ENCODE peak calls at places on chromosomes 3 and 15, in four cellular contexts. One of them, this sample, is unnamed.
A peak's percentile ranks its signal among the peaks of the same experiment; 100 is the strongest.

GRCh38 chr3:104362319-104362718 is 1004.4 kb upstream of the ALCAM start:
- DNase-seq in GM12878: no peak
- DNase-seq in HepG2: no peak
- DNase-seq in K562: no peak
- DNase-seq in this sample: no peak

GRCh38 chr3:52842424-52842823 is 7.6 kb upstream of the MUSTN1 start:
- DNase-seq in HepG2: no peak
- DNase-seq in K562: no peak
- DNase-seq in GM12878: no peak
- DNase-seq in this sample: no peak

GRCh38 chr3:74079961-74080562 is 455.3 kb upstream of the PDZRN3 start:
- DNase-seq in GM12878: no peak
- DNase-seq in K562: no peak
- DNase-seq in HepG2: no peak
- DNase-seq in this sample: no peak

GRCh38 chr15:52440414-52440813 is 88.3 kb downstream of the MYO5A start:
- DNase-seq in HepG2: peak; percentile 9
- DNase-seq in GM12878: no peak
- DNase-seq in K562: no peak
- DNase-seq in this sample: no peak

GRCh38 chr3:165464736-165465135 is 268.6 kb upstream of the SLITRK3 start:
- DNase-seq in GM12878: no peak
- DNase-seq in HepG2: no peak
- DNase-seq in K562: no peak
- DNase-seq in this sample: no peak

GRCh38 chr15:74433592-74434259 is at the start of gene SEMA7A:
- DNase-seq in HepG2: peak; percentile 64
- DNase-seq in K562: peak; percentile 97
- DNase-seq in GM12878: peak; percentile 57
- DNase-seq in this sample: peak; percentile 81

GRCh38 chr15:48590704-48591103 is 54.8 kb downstream of the FBN1 start:
- DNase-seq in HepG2: no peak
- DNase-seq in K562: peak; percentile 36
- DNase-seq in GM12878: no peak
- DNase-seq in this sample: no peak

GRCh38 chr15:63908986-63909385 is 75.2 kb upstream of the HERC1 start:
- DNase-seq in K562: no peak
- DNase-seq in GM12878: no peak
- DNase-seq in HepG2: no peak
- DNase-seq in this sample: no peak

GRCh38 chr15:32824777-32825176 is 107.0 kb downstream of the GREM1 start:
- DNase-seq in K562: no peak
- DNase-seq in GM12878: no peak
- DNase-seq in HepG2: peak; percentile 28
- DNase-seq in this sample: no peak

GRCh38 chr3:100310355-100310965 is 24.1 kb upstream of the NIT2 start:
- DNase-seq in GM12878: no peak
- DNase-seq in HepG2: no peak
- DNase-seq in K562: no peak
- DNase-seq in this sample: no peak

GRCh38 chr3:16028604-16029003 is 145.9 kb upstream of the GALNT15 start:
- DNase-seq in GM12878: no peak
- DNase-seq in HepG2: no peak
- DNase-seq in K562: no peak
- DNase-seq in this sample: no peak

GRCh38 chr3:173745952-173746682 is 348.6 kb downstream of the NLGN1 start:
- DNase-seq in HepG2: no peak
- DNase-seq in K562: no peak
- DNase-seq in GM12878: no peak
- DNase-seq in this sample: no peak
- TF ChIP-seq NR2C2 in HepG2: no peak
- TF ChIP-seq NR2C2 in K562: no peak
- TF ChIP-seq NR2C2 in GM12878: no peak
- TF ChIP-seq NR2C2 in this sample: no peak

GRCh38 chr15:96183927-96184266 is 146.6 kb upstream of the NR2F2 start:
- DNase-seq in K562: no peak
- DNase-seq in GM12878: no peak
- DNase-seq in HepG2: peak; percentile 26
- DNase-seq in this sample: no peak
- TF ChIP-seq NR2C2 in K562: no peak
- TF ChIP-seq NR2C2 in GM12878: no peak
- TF ChIP-seq NR2C2 in HepG2: no peak
- TF ChIP-seq NR2C2 in this sample: no peak

DNA sequence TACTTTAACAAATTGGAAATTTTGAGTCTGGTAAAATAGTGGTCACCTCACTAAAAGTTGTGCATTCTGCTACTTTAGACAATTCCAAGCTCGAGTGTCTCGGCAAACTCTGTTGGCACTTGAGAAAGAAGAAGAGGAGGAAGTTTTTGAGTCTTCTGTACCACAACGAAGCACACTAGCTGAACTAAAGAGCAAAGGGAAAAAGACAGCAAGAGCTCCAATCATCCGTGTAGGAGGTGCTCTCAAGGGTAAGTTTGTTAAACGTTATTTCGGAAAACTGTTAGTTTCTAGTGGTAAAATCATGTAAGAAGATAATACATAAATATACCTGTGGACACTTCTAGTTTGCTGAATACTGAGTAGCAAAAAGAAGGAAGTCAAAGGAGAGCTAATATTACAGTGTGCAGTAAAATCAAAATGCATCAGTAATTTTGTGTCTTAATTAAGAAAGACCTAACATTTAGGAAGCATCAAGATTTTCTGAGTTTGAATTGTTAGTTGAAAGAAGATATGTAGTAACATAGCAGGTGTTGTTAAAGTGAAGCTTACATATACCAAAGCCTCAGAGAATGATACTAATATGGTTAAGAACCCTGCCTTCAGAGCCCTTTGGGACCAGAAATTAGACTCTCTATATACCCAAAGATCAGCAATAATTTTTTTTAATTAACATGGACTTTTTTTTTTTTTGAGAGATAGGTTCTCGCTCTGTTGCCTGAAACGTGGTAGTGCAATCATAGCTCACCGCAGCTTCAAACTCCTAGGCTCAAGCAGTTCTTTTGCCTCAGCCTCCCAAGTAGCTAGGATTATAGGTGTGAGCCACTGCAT is 23.0 kb downstream of the BUB1B start:
- DNase-seq in K562: no peak
- DNase-seq in GM12878: no peak
- DNase-seq in HepG2: no peak
- DNase-seq in this sample: no peak
- TF ChIP-seq NR2C2 in K562: no peak
- TF ChIP-seq NR2C2 in GM12878: no peak
- TF ChIP-seq NR2C2 in HepG2: no peak
- TF ChIP-seq NR2C2 in this sample: no peak

GRCh38 chr3:71219744-71220638 is 363.5 kb downstream of the FOXP1 start:
- DNase-seq in HepG2: peak; percentile 29
- DNase-seq in GM12878: no peak
- DNase-seq in K562: no peak
- DNase-seq in this sample: no peak
- TF ChIP-seq NR2C2 in HepG2: no peak
- TF ChIP-seq NR2C2 in GM12878: no peak
- TF ChIP-seq NR2C2 in K562: no peak
- TF ChIP-seq NR2C2 in this sample: no peak

GRCh38 chr3:19945405-19946290 is 1.2 kb upstream of the RAB5A start:
- DNase-seq in GM12878: no peak
- DNase-seq in K562: peak; percentile 39
- DNase-seq in HepG2: no peak
- DNase-seq in this sample: no peak
- TF ChIP-seq NR2C2 in GM12878: no peak
- TF ChIP-seq NR2C2 in K562: no peak
- TF ChIP-seq NR2C2 in HepG2: no peak
- TF ChIP-seq NR2C2 in this sample: no peak

GRCh38 chr15:29888651-29889050 is 66.4 kb upstream of the TJP1 start:
- DNase-seq in K562: no peak
- DNase-seq in GM12878: no peak
- DNase-seq in HepG2: no peak
- DNase-seq in this sample: peak; percentile 33
- TF ChIP-seq NR2C2 in K562: no peak
- TF ChIP-seq NR2C2 in GM12878: no peak
- TF ChIP-seq NR2C2 in HepG2: no peak
- TF ChIP-seq NR2C2 in this sample: no peak

DNA sequence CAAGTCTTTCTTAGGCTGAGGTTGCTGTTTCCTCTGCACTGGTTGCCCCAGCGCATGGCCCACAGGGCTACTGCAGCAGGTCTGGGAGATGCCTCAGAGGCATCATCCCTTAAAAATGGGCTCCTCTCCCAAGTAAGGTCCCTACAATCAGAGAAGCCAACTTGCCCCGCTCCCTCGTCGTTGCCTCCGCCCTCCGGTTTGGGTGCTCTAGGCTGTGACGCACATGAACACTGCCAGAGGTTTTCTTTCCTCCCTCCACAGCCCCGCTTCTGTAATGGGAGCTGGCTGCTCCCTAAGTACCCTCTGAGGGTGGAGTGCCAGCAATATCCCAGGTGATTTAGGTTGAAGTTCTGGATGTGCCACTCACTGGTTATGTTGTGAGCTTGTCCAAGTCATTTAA is 14.0 kb downstream of the MAGEF1 start:
- DNase-seq in GM12878: no peak
- DNase-seq in K562: no peak
- DNase-seq in HepG2: no peak
- DNase-seq in this sample: no peak
- TF ChIP-seq NR2C2 in GM12878: no peak
- TF ChIP-seq NR2C2 in K562: no peak
- TF ChIP-seq NR2C2 in HepG2: no peak
- TF ChIP-seq NR2C2 in this sample: no peak

This sample was measured in WTC11.